ENCODE peak calls at places on chromosomes 6 and 20, in five cellular contexts. U, Q, Y, L and S are unnamed samples.
A peak's percentile ranks its signal among the peaks of the same experiment; 100 is the strongest.

GRCh38 chr6:24495516-24495847 is 713 bp downstream of the ALDH5A1 start:
- DNase-seq in U (no peak), Q (no peak), Y (peak; percentile 33), L (peak; percentile 43), S (no peak)

GRCh38 chr6:7805088-7805756 is 79.3 kb downstream of the BMP6 start:
- DNase-seq in U (no peak), Q (no peak), Y (no peak), L (no peak), S (no peak)

GRCh38 chr6:131172237-131172636 is 37.0 kb downstream of the AKAP7 start:
- DNase-seq in U (no peak), Q (peak; percentile 56), Y (no peak), L (peak; percentile 32), S (no peak)

GRCh38 chr6:124535746-124536145 is 426.5 kb upstream of the RNF217 start:
- DNase-seq in U (no peak), Q (peak; percentile 51), Y (no peak), L (peak; percentile 42), S (no peak)

GRCh38 chr6:108896111-108896661 is 48.0 kb downstream of the ARMC2 start:
- DNase-seq in U (no peak), Q (peak; percentile 77), Y (no peak), L (peak; percentile 95), S (no peak)

GRCh38 chr20:14963262-14963663 is 625.9 kb upstream of the FLRT3 start:
- DNase-seq in U (no peak), Q (peak; percentile 88), Y (no peak), L (peak; percentile 56), S (no peak)

GRCh38 chr6:15598273-15598778 is 64.5 kb downstream of the DTNBP1 start:
- DNase-seq in U (no peak), Q (no peak), Y (no peak), L (no peak), S (no peak)

GRCh38 chr6:22141271-22141745 is 155.5 kb downstream of the PRL start:
- DNase-seq in U (no peak), Q (no peak), Y (no peak), L (peak; percentile 35), S (no peak)

GRCh38 chr6:139313229-139313628 is 21.4 kb upstream of the TXLNB start:
- DNase-seq in U (no peak), Q (no peak), Y (no peak), L (no peak), S (no peak)

GRCh38 chr20:4924032-4924431 is 77.3 kb downstream of the SLC23A2 start:
- DNase-seq in U (no peak), Q (no peak), Y (no peak), L (no peak), S (no peak)

GRCh38 chr20:61780066-61780465 is 285.6 kb downstream of the TAF4 start:
- DNase-seq in U (no peak), Q (no peak), Y (no peak), L (no peak), S (no peak)

GRCh38 chr6:36019167-36019566 is 5.3 kb downstream of the SLC26A8 start:
- DNase-seq in U (no peak), Q (no peak), Y (no peak), L (no peak), S (no peak)

GRCh38 chr6:24188571-24188970 is 62.6 kb downstream of the NRSN1 start:
- DNase-seq in U (no peak), Q (no peak), Y (no peak), L (no peak), S (no peak)

GRCh38 chr6:80528115-80528514 is 421.6 kb downstream of the BCKDHB start:
- DNase-seq in U (no peak), Q (no peak), Y (no peak), L (peak; percentile 40), S (no peak)

GRCh38 chr6:16751251-16751946 is 9.9 kb downstream of the ATXN1 start:
- DNase-seq in U (no peak), Q (peak; percentile 69), Y (no peak), L (no peak), S (no peak)

GRCh38 chr6:158027590-158028285 is 46.1 kb downstream of the SYNJ2 start:
- DNase-seq in U (no peak), Q (no peak), Y (no peak), L (peak; percentile 25), S (no peak)